ENCODE peak calls at places on chromosomes 16 and 17, in four cellular contexts. One of them, this sample, is unnamed. For H3K4me1, the result is how much of the 10 kb centered on the place peaks cover.

GRCh38 chr17:78272914-78273258 is 41.5 kb downstream of the TMEM235 start:
- DNase-seq in GM23338: no peak
- DNase-seq in vagina: no peak
- DNase-seq in heart right ventricle: no peak
- DNase-seq in this sample: no peak

GRCh38 chr16:1668612-1669319 is 9.3 kb upstream of the JPT2 start:
- DNase-seq in heart right ventricle: no peak
- DNase-seq in GM23338: no peak
- DNase-seq in vagina: no peak
- DNase-seq in this sample: no peak

GRCh38 chr16:86075839-86076440 is 177.0 kb downstream of the IRF8 start:
- DNase-seq in GM23338: no peak
- DNase-seq in heart right ventricle: no peak
- DNase-seq in vagina: no peak
- DNase-seq in this sample: no peak

GRCh38 chr17:81510798-81511549 is 1.6 kb downstream of the ACTG1 start:
- DNase-seq in GM23338: no peak
- DNase-seq in vagina: no peak
- DNase-seq in heart right ventricle: no peak
- DNase-seq in this sample: peak

GRCh38 chr16:3716831-3717234 is 491 bp downstream of the TRAP1 start:
- DNase-seq in vagina: no peak
- DNase-seq in heart right ventricle: no peak
- DNase-seq in GM23338: peak
- DNase-seq in this sample: no peak

GRCh38 chr16:74160759-74161158 is 135.9 kb upstream of the PSMD7 start:
- DNase-seq in GM23338: no peak
- DNase-seq in vagina: no peak
- DNase-seq in heart right ventricle: no peak
- DNase-seq in this sample: no peak

GRCh38 chr16:89256651-89257254 is 39.2 kb downstream of the ZNF778 start:
- DNase-seq in vagina: no peak
- DNase-seq in heart right ventricle: no peak
- DNase-seq in GM23338: peak
- DNase-seq in this sample: peak

GRCh38 chr16:68064791-68065365 is 20.3 kb upstream of the NFATC3 start:
- DNase-seq in GM23338: peak
- DNase-seq in vagina: no peak
- DNase-seq in heart right ventricle: peak
- DNase-seq in this sample: peak

GRCh38 chr16:84049403-84050060 is 6.9 kb upstream of the SLC38A8 start:
- DNase-seq in heart right ventricle: no peak
- DNase-seq in vagina: no peak
- DNase-seq in GM23338: no peak
- DNase-seq in this sample: no peak

DNA sequence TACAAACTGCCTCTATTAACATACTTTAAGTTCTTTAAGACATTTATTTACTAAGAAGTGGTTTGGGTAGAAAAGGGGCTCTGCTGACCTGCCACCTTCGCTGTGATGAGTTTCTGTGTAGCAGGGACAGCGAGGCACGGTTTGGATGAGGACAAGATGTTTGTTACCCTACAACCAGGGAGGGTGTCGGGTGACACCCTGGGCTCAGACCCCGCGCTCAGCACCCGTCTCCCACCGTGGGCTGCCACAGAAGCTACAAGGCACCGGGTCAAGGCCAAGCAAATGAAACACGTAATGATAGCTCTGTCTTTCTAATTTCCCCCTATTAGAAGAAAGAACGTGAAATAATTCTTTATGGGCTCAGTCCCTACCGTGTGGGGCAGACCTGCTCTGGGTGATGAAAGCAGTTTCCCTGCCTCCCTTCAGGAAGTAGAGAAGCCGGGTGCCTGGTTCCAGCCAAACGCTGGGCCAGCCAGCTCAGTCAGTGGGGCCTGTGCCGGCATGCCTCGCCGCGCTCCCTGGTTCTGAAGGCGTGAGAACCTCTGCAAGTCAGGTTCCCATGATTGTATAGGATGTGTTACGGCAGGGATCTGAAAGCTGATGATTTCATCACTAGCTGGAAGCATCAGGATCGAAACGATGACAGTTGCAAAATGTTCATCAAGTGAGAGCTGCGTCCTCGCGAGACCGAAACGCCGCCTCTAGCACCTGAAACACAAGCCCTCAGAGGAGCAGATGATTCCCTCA is 3.9 kb downstream of the ZNF750 start:
- DNase-seq in GM23338: peak
- DNase-seq in vagina: no peak
- DNase-seq in heart right ventricle: no peak
- DNase-seq in this sample: peak
- H3K4me1 ChIP-seq in GM23338: under half
- H3K4me1 ChIP-seq in vagina: under half
- H3K4me1 ChIP-seq in heart right ventricle: under half
- H3K4me1 ChIP-seq in this sample: under half

GRCh38 chr17:69358688-69359596 is 32.0 kb upstream of the ABCA5 start:
- DNase-seq in GM23338: peak
- DNase-seq in heart right ventricle: no peak
- DNase-seq in vagina: no peak
- DNase-seq in this sample: no peak
- TF ChIP-seq CTCF in GM23338: peak
- TF ChIP-seq CTCF in heart right ventricle: no peak
- TF ChIP-seq CTCF in vagina: no peak
- TF ChIP-seq CTCF in this sample: no peak

GRCh38 chr17:46144246-46144645 is 49.0 kb downstream of the KANSL1 start:
- DNase-seq in heart right ventricle: no peak
- DNase-seq in vagina: no peak
- DNase-seq in GM23338: no peak
- DNase-seq in this sample: no peak
- H3K4me1 ChIP-seq in heart right ventricle: under half
- H3K4me1 ChIP-seq in vagina: half or more
- H3K4me1 ChIP-seq in GM23338: half or more
- H3K4me1 ChIP-seq in this sample: under half

GRCh38 chr17:8441690-8442089 is 6.0 kb downstream of the NDEL1 start:
- DNase-seq in heart right ventricle: no peak
- DNase-seq in GM23338: no peak
- DNase-seq in vagina: no peak
- DNase-seq in this sample: no peak

GRCh38 chr17:8435245-8436168 is at the start of gene NDEL1:
- DNase-seq in heart right ventricle: peak
- DNase-seq in GM23338: peak
- DNase-seq in vagina: peak
- DNase-seq in this sample: peak

GRCh38 chr17:8439681-8440080 is 4.0 kb downstream of the NDEL1 start:
- DNase-seq in vagina: no peak
- DNase-seq in GM23338: no peak
- DNase-seq in heart right ventricle: no peak
- DNase-seq in this sample: no peak

GRCh38 chr17:8438441-8438840 is 2.8 kb downstream of the NDEL1 start:
- DNase-seq in vagina: no peak
- DNase-seq in GM23338: no peak
- DNase-seq in heart right ventricle: no peak
- DNase-seq in this sample: no peak

DNA sequence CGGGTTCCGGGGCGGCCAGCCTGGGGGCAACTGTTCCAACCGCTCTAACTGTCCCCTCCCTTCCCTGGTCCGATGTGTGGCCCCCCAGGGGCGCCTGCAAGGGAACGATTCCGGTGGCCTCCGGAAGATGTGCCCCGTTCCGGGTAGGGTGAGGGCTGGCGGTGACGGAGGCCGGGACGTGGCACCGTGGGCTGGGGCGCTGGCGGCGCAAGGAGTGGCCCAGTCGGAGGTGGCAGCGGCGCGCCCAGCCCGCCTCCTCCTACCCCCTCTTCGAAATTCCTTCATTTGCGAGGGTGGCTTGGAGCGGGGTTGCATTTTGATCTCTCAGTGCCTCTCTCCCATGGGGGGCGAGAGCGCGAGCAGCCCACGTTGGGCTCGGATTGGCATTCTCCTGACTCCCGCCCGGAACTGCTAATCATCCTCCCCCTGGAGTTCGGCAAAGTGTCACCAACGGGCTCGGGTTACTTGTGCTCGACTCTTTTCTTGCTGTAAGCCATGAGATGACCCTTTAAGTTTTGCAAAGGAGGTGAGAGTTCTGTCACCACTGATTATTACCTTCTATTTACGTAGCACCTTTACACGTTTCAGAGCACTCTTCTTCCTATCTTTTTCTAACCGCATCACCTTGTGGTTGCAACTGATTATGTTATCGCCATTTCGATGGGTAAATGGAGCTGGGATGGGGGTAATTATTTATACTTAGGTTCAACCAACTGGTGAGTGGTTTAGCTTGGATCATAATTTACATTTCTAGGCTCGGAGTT is 667 bp downstream of the NDEL1 start:
- DNase-seq in heart right ventricle: peak
- DNase-seq in vagina: no peak
- DNase-seq in GM23338: peak
- DNase-seq in this sample: peak
- TF ChIP-seq CTCF in heart right ventricle: peak
- TF ChIP-seq CTCF in vagina: no peak
- TF ChIP-seq CTCF in GM23338: no peak
- TF ChIP-seq CTCF in this sample: no peak